ENCODE peak calls at places on chromosome 19, in six cellular contexts. D, W, C, R, S and O are unnamed samples.

GRCh38 chr19:50357178-50358100 is 8.0 kb downstream of the NAPSA start:
- DNase-seq in D (peak; percentile 72), W (peak; percentile 45), C (peak; percentile 92), R (peak; percentile 81), S (peak; percentile 74), O (peak; percentile 69)

GRCh38 chr19:45428385-45429231 is 4.9 kb upstream of the ERCC1 start:
- DNase-seq in D (no peak), W (no peak), C (no peak), R (peak; percentile 38), S (peak; percentile 85), O (peak; percentile 39)

GRCh38 chr19:10686661-10687517 is 14.3 kb upstream of the QTRT1 start:
- DNase-seq in D (no peak), W (peak; percentile 19), C (no peak), R (no peak), S (peak; percentile 41), O (peak; percentile 64)

GRCh38 chr19:52923782-52924593 is 760 bp upstream of the ZNF888 start:
- DNase-seq in D (peak; percentile 44), W (no peak), C (no peak), R (peak; percentile 66), S (peak; percentile 69), O (peak; percentile 6)

GRCh38 chr19:40521276-40521675 is 54.5 kb downstream of the SPTBN4 start:
- DNase-seq in D (no peak), W (no peak), C (no peak), R (no peak), S (no peak), O (no peak)

GRCh38 chr19:38918526-38918925 is 6.5 kb upstream of the CCER2 start:
- DNase-seq in D (no peak), W (no peak), C (no peak), R (no peak), S (no peak), O (no peak)

GRCh38 chr19:49019242-49019932 is 2.5 kb upstream of the LHB start:
- DNase-seq in D (peak; percentile 57), W (peak; percentile 64), C (peak; percentile 78), R (peak; percentile 83), S (peak; percentile 71), O (peak; percentile 22)

GRCh38 chr19:33189453-33189852 is 4.7 kb upstream of the LRP3 start:
- DNase-seq in D (no peak), W (no peak), C (no peak), R (no peak), S (no peak), O (no peak)

GRCh38 chr19:53892981-53893325 is 11.0 kb downstream of the PRKCG start:
- DNase-seq in D (no peak), W (no peak), C (no peak), R (no peak), S (no peak), O (no peak)

GRCh38 chr19:2578911-2579677 is 103.2 kb downstream of the GADD45B start:
- DNase-seq in D (peak; percentile 89), W (peak; percentile 86), C (peak; percentile 81), R (peak; percentile 96), S (peak; percentile 89), O (peak; percentile 90)

GRCh38 chr19:5881543-5882299 is 11.4 kb upstream of the FUT5 start:
- DNase-seq in D (no peak), W (no peak), C (no peak), R (no peak), S (no peak), O (no peak)

GRCh38 chr19:677601-678380 is 1.6 kb downstream of the FSTL3 start:
- DNase-seq in D (no peak), W (peak; percentile 54), C (no peak), R (no peak), S (no peak), O (peak; percentile 31)

GRCh38 chr19:29680447-29680846 is 15.2 kb downstream of the PLEKHF1 start:
- DNase-seq in D (no peak), W (no peak), C (peak; percentile 88), R (peak; percentile 62), S (no peak), O (no peak)

GRCh38 chr19:55581145-55581827 is 638 bp upstream of the ZNF579 start:
- DNase-seq in D (no peak), W (no peak), C (no peak), R (peak; percentile 40), S (no peak), O (no peak)

GRCh38 chr19:7333198-7334118 is 15.3 kb upstream of the ARHGEF18 start:
- DNase-seq in D (no peak), W (no peak), C (no peak), R (no peak), S (peak; percentile 74), O (no peak)

GRCh38 chr19:45705115-45705514 is 12.6 kb downstream of the QPCTL start:
- DNase-seq in D (no peak), W (no peak), C (no peak), R (no peak), S (no peak), O (no peak)

GRCh38 chr19:10105241-10106099 is 692 bp upstream of the PPAN start:
- DNase-seq in D (no peak), W (no peak), C (no peak), R (no peak), S (no peak), O (no peak)

GRCh38 chr19:30084390-30084819 is 142.4 kb downstream of the URI1 start:
- DNase-seq in D (no peak), W (no peak), C (no peak), R (no peak), S (no peak), O (no peak)

GRCh38 chr19:38583985-38584305 is 33.8 kb downstream of the MAP4K1 start:
- DNase-seq in D (no peak), W (no peak), C (no peak), R (no peak), S (no peak), O (no peak)

GRCh38 chr19:51271015-51271600 is 20.2 kb downstream of the SIGLECL1 start:
- DNase-seq in D (no peak), W (no peak), C (no peak), R (no peak), S (no peak), O (no peak)

GRCh38 chr19:50877338-50877737 is 4.1 kb downstream of the KLK2 start:
- DNase-seq in D (no peak), W (no peak), C (no peak), R (no peak), S (no peak), O (no peak)

GRCh38 chr19:40101813-40102212 is 11.1 kb upstream of the ZNF780A start:
- DNase-seq in D (no peak), W (no peak), C (no peak), R (no peak), S (no peak), O (no peak)

GRCh38 chr19:2453431-2454025 is 3.2 kb downstream of the LMNB2 start:
- DNase-seq in D (no peak), W (no peak), C (no peak), R (no peak), S (no peak), O (no peak)

GRCh38 chr19:51031220-51031879 is 3.5 kb downstream of the KLK12 start:
- DNase-seq in D (no peak), W (peak; percentile 6), C (no peak), R (no peak), S (no peak), O (no peak)

DNA sequence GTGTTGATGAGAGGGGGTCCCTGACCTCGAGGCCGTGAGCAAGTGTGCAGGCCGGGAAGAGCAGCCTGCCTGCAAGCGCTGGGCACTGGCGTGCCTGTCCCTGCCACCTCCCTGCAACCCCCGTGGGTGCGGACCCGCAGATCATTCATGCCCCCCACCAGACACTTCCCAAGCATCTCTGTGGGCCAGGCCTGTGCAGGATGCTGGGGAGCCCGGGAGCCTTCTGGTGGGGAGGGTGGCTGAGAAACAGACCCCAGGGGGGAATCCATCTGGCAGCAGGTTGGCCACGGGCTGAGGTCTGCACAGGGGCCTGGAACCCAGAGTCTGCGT is 18.4 kb upstream of the CACTIN start:
- DNase-seq in D (no peak), W (no peak), C (no peak), R (no peak), S (no peak), O (no peak)
- H3K27ac ChIP-seq in D (no peak overlapping the region), W (no peak overlapping the region), C (no peak overlapping the region), R (no peak overlapping the region), S (no peak overlapping the region), O (no peak overlapping the region)

GRCh38 chr19:57830071-57830602 is at the start of gene ZNF587B:
- DNase-seq in D (peak; percentile 62), W (no peak), C (peak; percentile 55), R (peak; percentile 51), S (peak; percentile 76), O (peak; percentile 78)
- H3K4me3 ChIP-seq in D (peak within 1 kb of the TSS; percentile 29), W (no peak within 1 kb of the TSS), C (no peak within 1 kb of the TSS), R (peak within 1 kb of the TSS; percentile 41), S (peak within 1 kb of the TSS; percentile 55), O (peak within 1 kb of the TSS; percentile 68)

GRCh38 chr19:12794196-12794921 is 3.1 kb downstream of the JUNB start:
- DNase-seq in D (no peak), W (no peak), C (no peak), R (no peak), S (no peak), O (no peak)
- H3K27ac ChIP-seq in D (peak overlapping the region; percentile 98), W (peak overlapping the region; percentile 78), C (peak overlapping the region; percentile 100), R (peak overlapping the region; percentile 99), S (peak overlapping the region; percentile 99), O (peak overlapping the region; percentile 89)

GRCh38 chr19:35497406-35497805 is 7.1 kb upstream of the KRTDAP start:
- DNase-seq in D (no peak), W (no peak), C (no peak), R (no peak), S (no peak), O (no peak)
- H3K4me3 ChIP-seq in D (no peak overlapping the region), W (no peak overlapping the region), C (no peak overlapping the region), R (no peak overlapping the region), S (no peak overlapping the region), O (no peak overlapping the region)